ENCODE peak calls at places on chromosomes 6 and 20, in six cellular contexts. A is HCT116, Q is transverse colon, R is gastrocnemius medialis, Z is uterus, P is adrenal gland. I is an unnamed sample.

GRCh38 chr20:38161412-38161774 is 3.7 kb downstream of the TGM2 start:
- DNase-seq in P (no peak), A (no peak), Z (no peak), R (no peak), Q (no peak), I (no peak)

GRCh38 chr20:24910461-24910860 is 38.6 kb upstream of the CST7 start:
- DNase-seq in A (no peak), P (no peak), Q (no peak), R (no peak), Z (no peak), I (no peak)

GRCh38 chr20:20318318-20319161 is 49.4 kb upstream of the INSM1 start:
- DNase-seq in Z (no peak), P (no peak), Q (no peak), R (peak; percentile 12), A (no peak), I (no peak)

GRCh38 chr20:51496964-51497363 is 45.6 kb downstream of the NFATC2 start:
- DNase-seq in Q (no peak), A (no peak), P (no peak), R (no peak), Z (no peak), I (no peak)

GRCh38 chr20:51275816-51276215 is 252.9 kb upstream of the KCNG1 start:
- DNase-seq in Z (peak; percentile 35), A (no peak), R (no peak), P (no peak), Q (no peak), I (no peak)

GRCh38 chr6:43016166-43016915 is 2.3 kb downstream of the KLHDC3 start:
- DNase-seq in R (no peak), A (no peak), Z (no peak), P (no peak), Q (no peak), I (peak; percentile 33)

GRCh38 chr6:43758617-43759050 is 11.4 kb upstream of the VEGFA start:
- DNase-seq in A (no peak), R (no peak), Z (no peak), P (no peak), Q (no peak), I (no peak)

GRCh38 chr6:27810768-27811298 is 101.4 kb downstream of the OR2B2 start:
- DNase-seq in A (no peak), Q (no peak), R (no peak), P (no peak), Z (no peak), I (no peak)

GRCh38 chr20:17972121-17972520 is 3.3 kb downstream of the MGME1 start:
- DNase-seq in Q (no peak), A (no peak), R (no peak), Z (no peak), P (no peak), I (no peak)

GRCh38 chr20:47950103-47950502 is 164.8 kb upstream of the SULF2 start:
- DNase-seq in R (no peak), A (no peak), Z (no peak), Q (no peak), P (no peak), I (no peak)

GRCh38 chr20:64232794-64233193 is 22.8 kb upstream of the PCMTD2 start:
- DNase-seq in Z (no peak), A (no peak), P (peak; percentile 78), R (no peak), Q (no peak), I (peak; percentile 67)

GRCh38 chr20:9035129-9035528 is 33.8 kb upstream of the PLCB4 start:
- DNase-seq in Z (no peak), P (no peak), R (no peak), A (peak; percentile 21), Q (no peak), I (no peak)

GRCh38 chr20:32984631-32985354 is 19.4 kb downstream of the SUN5 start:
- DNase-seq in A (no peak), Z (no peak), Q (no peak), R (no peak), P (no peak), I (no peak)

GRCh38 chr20:20466341-20466879 is 98.5 kb downstream of the INSM1 start:
- DNase-seq in P (no peak), Z (no peak), R (no peak), A (no peak), Q (no peak), I (no peak)

GRCh38 chr6:151461673-151462072 is 9.7 kb upstream of the RMND1 start:
- DNase-seq in R (no peak), A (no peak), Q (no peak), P (no peak), Z (no peak), I (no peak)

GRCh38 chr6:30769853-30770160 is 25.5 kb upstream of the IER3 start:
- DNase-seq in R (no peak), Z (no peak), A (no peak), P (no peak), Q (no peak), I (no peak)

GRCh38 chr20:20413801-20414200 is 45.9 kb downstream of the INSM1 start:
- DNase-seq in P (no peak), Q (no peak), A (no peak), R (no peak), Z (no peak), I (no peak)

GRCh38 chr6:149950423-149950822 is 8.6 kb downstream of the ULBP2 start:
- DNase-seq in Z (no peak), P (no peak), A (no peak), R (no peak), Q (no peak), I (no peak)

GRCh38 chr6:41200296-41200900 is 551 bp downstream of the TREML2 start:
- DNase-seq in P (no peak), Z (no peak), A (no peak), R (no peak), Q (peak; percentile 29), I (no peak)

GRCh38 chr20:5056801-5057599 is 55.7 kb upstream of the SLC23A2 start:
- DNase-seq in R (peak; percentile 19), Q (peak; percentile 55), Z (no peak), P (peak; percentile 40), A (peak; percentile 26), I (peak; percentile 53)

GRCh38 chr6:140660295-140660694 is 1285.8 kb upstream of the CITED2 start:
- DNase-seq in Z (no peak), Q (no peak), P (no peak), A (no peak), R (no peak), I (no peak)

GRCh38 chr20:51696304-51697118 is 71.7 kb downstream of the ATP9A start:
- DNase-seq in Z (peak; percentile 39), Q (no peak), P (no peak), R (no peak), A (no peak), I (no peak)

GRCh38 chr6:159008656-159009288 is 8.8 kb upstream of the RSPH3 start:
- DNase-seq in R (no peak), Z (no peak), A (no peak), P (no peak), Q (no peak), I (no peak)

GRCh38 chr6:125789167-125789566 is 1.6 kb upstream of the NCOA7 start:
- DNase-seq in A (no peak), P (no peak), Z (no peak), Q (no peak), R (no peak), I (no peak)

GRCh38 chr20:45407067-45407745 is 883 bp upstream of the DBNDD2 start:
- DNase-seq in R (no peak), A (no peak), Z (peak; percentile 53), Q (peak; percentile 58), P (peak; percentile 47), I (no peak)
- TF ChIP-seq POLR2A in R (peak; percentile 61), A (no peak), Z (peak; percentile 57), Q (peak; percentile 77), P (peak; percentile 61), I (no peak)

GRCh38 chr6:32842021-32842650 is 1.7 kb downstream of the PSMB8 start:
- DNase-seq in A (no peak), R (no peak), Q (no peak), Z (no peak), P (no peak), I (no peak)

GRCh38 chr6:32844839-32845372 is 1.1 kb upstream of the PSMB8 start:
- DNase-seq in P (no peak), A (no peak), Q (no peak), R (no peak), Z (no peak), I (no peak)

GRCh38 chr6:32843979-32844838 is at the start of gene PSMB8:
- DNase-seq in A (peak; percentile 92), Z (peak; percentile 96), R (peak; percentile 91), P (peak; percentile 96), Q (peak; percentile 99), I (peak; percentile 97)

GRCh38 chr6:32842690-32843089 is 1.2 kb downstream of the PSMB8 start:
- DNase-seq in Z (no peak), P (no peak), Q (no peak), R (no peak), A (no peak), I (no peak)

DNA sequence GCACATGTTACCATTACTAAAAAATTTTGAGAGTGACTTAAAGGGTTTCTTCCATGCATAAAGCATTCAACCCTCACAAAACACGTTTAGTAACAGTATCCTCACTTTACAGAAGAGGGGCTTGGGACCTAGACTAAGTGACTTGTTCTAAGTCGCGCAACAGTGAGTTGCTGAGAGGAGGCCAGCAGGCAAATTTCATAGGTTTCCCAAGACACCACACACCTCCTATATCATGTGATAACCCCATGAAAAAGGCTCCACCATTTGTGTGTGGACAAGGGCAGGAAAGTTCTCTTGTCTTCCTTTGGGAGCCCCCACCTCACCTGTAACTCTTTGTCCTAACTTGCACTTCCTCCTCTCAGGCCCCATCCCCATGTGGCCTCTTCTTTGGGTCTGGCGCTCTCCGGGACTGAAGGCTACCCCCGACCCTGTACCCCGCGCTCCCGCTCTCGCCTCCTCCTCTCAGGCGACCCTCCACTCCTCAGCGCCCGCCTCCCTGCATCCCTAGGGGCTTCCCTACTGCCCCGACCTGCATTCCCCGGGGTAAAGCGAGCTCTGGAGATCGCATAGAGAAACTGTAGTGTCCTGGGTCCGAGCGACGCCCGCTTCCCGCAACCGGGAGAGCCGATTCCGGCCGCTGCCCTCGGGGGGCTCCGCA is 397 bp downstream of the PSMB8 start:
- DNase-seq in R (no peak), A (no peak), Q (peak; percentile 20), Z (no peak), P (no peak), I (no peak)
- H3K27me3 ChIP-seq in R (no peaks in the 10 kb centered on the region), A (no peaks in the 10 kb centered on the region), Q (no peaks in the 10 kb centered on the region), Z (no peaks in the 10 kb centered on the region), P (no peaks in the 10 kb centered on the region), I (no peaks in the 10 kb centered on the region)

DNA sequence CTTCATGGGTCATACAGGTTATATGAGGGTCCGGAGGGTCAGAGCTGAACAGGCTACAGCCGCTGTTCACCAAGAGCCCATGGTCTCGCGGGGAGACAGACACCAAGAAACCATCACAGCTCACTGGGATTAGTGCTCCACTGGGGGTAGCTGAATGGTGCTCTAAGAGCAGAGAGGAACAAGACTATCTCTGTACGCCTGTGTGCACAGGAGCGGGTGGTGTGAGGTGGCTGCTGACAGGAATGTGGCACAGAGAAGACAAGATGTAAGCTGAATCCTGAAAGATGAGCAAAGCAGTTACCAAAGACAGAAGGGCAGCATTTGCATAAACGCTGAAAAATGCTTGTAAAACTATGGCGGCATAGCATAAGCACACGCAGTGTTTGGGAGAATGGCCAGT is 139.1 kb downstream of the GMPR start:
- DNase-seq in R (no peak), Q (no peak), A (no peak), P (no peak), Z (no peak), I (no peak)
- H3K27ac ChIP-seq in R (no peak overlapping the region), Q (no peak overlapping the region), A (no peak overlapping the region), P (no peak overlapping the region), Z (no peak overlapping the region), I (no peak overlapping the region)

DNA sequence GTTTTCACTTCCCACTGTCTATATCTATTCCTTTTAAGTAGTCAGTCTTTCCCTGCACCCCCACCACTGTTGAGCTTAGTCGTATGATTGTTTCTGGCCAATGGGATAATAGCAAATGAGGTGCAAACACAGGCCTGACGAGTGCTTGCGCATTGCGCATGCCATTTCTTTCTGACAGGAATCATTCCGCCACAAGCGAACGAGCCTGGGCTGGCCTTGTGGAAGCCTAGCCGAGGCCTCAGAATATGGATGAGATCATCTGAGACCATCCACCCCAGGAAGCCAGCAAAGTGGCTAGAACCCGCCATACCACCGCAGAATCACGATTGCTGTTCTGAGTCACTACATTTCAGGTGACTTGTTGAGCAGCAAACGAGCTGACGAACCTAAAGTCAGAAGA is 52.2 kb upstream of the PRL start:
- DNase-seq in A (no peak), Q (no peak), P (no peak), Z (no peak), R (no peak), I (no peak)
- TF ChIP-seq POLR2A in A (no peak), Q (no peak), P (no peak), Z (no peak), R (no peak), I (no peak)